ENCODE peak calls at places on chromosomes 5 and 9, in nine cellular contexts. One of them, this sample, is unnamed.

GRCh38 chr5:179287631-179288030 is 57.6 kb downstream of the ADAMTS2 start:
- DNase-seq in stimulated activated CD4-positive, alpha-beta T cell treated with anti-CD3 and anti-CD28 coated beads, Interleukin-12 subunit alpha, Interleukin-12 subunit beta, amount 100 ng/mL, for 48 hours: no peak
- DNase-seq in HTR-8/SVneo: no peak
- DNase-seq in SHP77: no peak
- DNase-seq in GM23338: no peak
- DNase-seq in HCEC 1CT: no peak
- DNase-seq in left lobe of liver: no peak
- DNase-seq in T follicular helper cell: no peak
- DNase-seq in H9: no peak
- DNase-seq in this sample: no peak

GRCh38 chr5:6829150-6829784 is 116.0 kb downstream of the TENT4A start:
- DNase-seq in stimulated activated CD4-positive, alpha-beta T cell treated with anti-CD3 and anti-CD28 coated beads, Interleukin-12 subunit alpha, Interleukin-12 subunit beta, amount 100 ng/mL, for 48 hours: peak
- DNase-seq in HTR-8/SVneo: no peak
- DNase-seq in SHP77: no peak
- DNase-seq in GM23338: no peak
- DNase-seq in HCEC 1CT: no peak
- DNase-seq in left lobe of liver: no peak
- DNase-seq in T follicular helper cell: no peak
- DNase-seq in H9: no peak
- DNase-seq in this sample: no peak

GRCh38 chr5:123036391-123037103 is at the start of gene PPIC:
- DNase-seq in stimulated activated CD4-positive, alpha-beta T cell treated with anti-CD3 and anti-CD28 coated beads, Interleukin-12 subunit alpha, Interleukin-12 subunit beta, amount 100 ng/mL, for 48 hours: no peak
- DNase-seq in HTR-8/SVneo: peak
- DNase-seq in SHP77: peak
- DNase-seq in GM23338: peak
- DNase-seq in HCEC 1CT: peak
- DNase-seq in left lobe of liver: peak
- DNase-seq in T follicular helper cell: no peak
- DNase-seq in H9: peak
- DNase-seq in this sample: no peak

GRCh38 chr5:138212828-138213160 is 329 bp downstream of the CDC23 start:
- DNase-seq in stimulated activated CD4-positive, alpha-beta T cell treated with anti-CD3 and anti-CD28 coated beads, Interleukin-12 subunit alpha, Interleukin-12 subunit beta, amount 100 ng/mL, for 48 hours: peak
- DNase-seq in HTR-8/SVneo: peak
- DNase-seq in SHP77: no peak
- DNase-seq in GM23338: peak
- DNase-seq in HCEC 1CT: no peak
- DNase-seq in left lobe of liver: no peak
- DNase-seq in T follicular helper cell: no peak
- DNase-seq in H9: no peak
- DNase-seq in this sample: no peak

GRCh38 chr5:173094012-173094661 is 38.0 kb downstream of the CREBRF start:
- DNase-seq in stimulated activated CD4-positive, alpha-beta T cell treated with anti-CD3 and anti-CD28 coated beads, Interleukin-12 subunit alpha, Interleukin-12 subunit beta, amount 100 ng/mL, for 48 hours: no peak
- DNase-seq in HTR-8/SVneo: no peak
- DNase-seq in SHP77: no peak
- DNase-seq in GM23338: no peak
- DNase-seq in HCEC 1CT: peak
- DNase-seq in left lobe of liver: no peak
- DNase-seq in T follicular helper cell: no peak
- DNase-seq in H9: no peak
- DNase-seq in this sample: no peak

GRCh38 chr5:77839691-77840090 is 63.6 kb upstream of the TBCA start:
- DNase-seq in stimulated activated CD4-positive, alpha-beta T cell treated with anti-CD3 and anti-CD28 coated beads, Interleukin-12 subunit alpha, Interleukin-12 subunit beta, amount 100 ng/mL, for 48 hours: no peak
- DNase-seq in HTR-8/SVneo: no peak
- DNase-seq in SHP77: no peak
- DNase-seq in GM23338: no peak
- DNase-seq in HCEC 1CT: no peak
- DNase-seq in left lobe of liver: no peak
- DNase-seq in T follicular helper cell: no peak
- DNase-seq in H9: no peak
- DNase-seq in this sample: no peak

GRCh38 chr5:109580225-109580624 is 109.5 kb upstream of the MAN2A1 start:
- DNase-seq in stimulated activated CD4-positive, alpha-beta T cell treated with anti-CD3 and anti-CD28 coated beads, Interleukin-12 subunit alpha, Interleukin-12 subunit beta, amount 100 ng/mL, for 48 hours: no peak
- DNase-seq in HTR-8/SVneo: no peak
- DNase-seq in SHP77: no peak
- DNase-seq in GM23338: no peak
- DNase-seq in HCEC 1CT: peak
- DNase-seq in left lobe of liver: no peak
- DNase-seq in T follicular helper cell: no peak
- DNase-seq in H9: no peak
- DNase-seq in this sample: no peak

GRCh38 chr5:64180661-64181343 is 15.2 kb downstream of the RNF180 start:
- DNase-seq in stimulated activated CD4-positive, alpha-beta T cell treated with anti-CD3 and anti-CD28 coated beads, Interleukin-12 subunit alpha, Interleukin-12 subunit beta, amount 100 ng/mL, for 48 hours: no peak
- DNase-seq in HTR-8/SVneo: no peak
- DNase-seq in SHP77: no peak
- DNase-seq in GM23338: no peak
- DNase-seq in HCEC 1CT: no peak
- DNase-seq in left lobe of liver: no peak
- DNase-seq in T follicular helper cell: no peak
- DNase-seq in H9: no peak
- DNase-seq in this sample: no peak

GRCh38 chr5:96823900-96824351 is 16.2 kb upstream of the ERAP1 start:
- DNase-seq in stimulated activated CD4-positive, alpha-beta T cell treated with anti-CD3 and anti-CD28 coated beads, Interleukin-12 subunit alpha, Interleukin-12 subunit beta, amount 100 ng/mL, for 48 hours: no peak
- DNase-seq in HTR-8/SVneo: peak
- DNase-seq in SHP77: no peak
- DNase-seq in GM23338: no peak
- DNase-seq in HCEC 1CT: peak
- DNase-seq in left lobe of liver: no peak
- DNase-seq in T follicular helper cell: no peak
- DNase-seq in H9: no peak
- DNase-seq in this sample: no peak

GRCh38 chr5:9715891-9716335 is 85.8 kb upstream of the TAS2R1 start:
- DNase-seq in stimulated activated CD4-positive, alpha-beta T cell treated with anti-CD3 and anti-CD28 coated beads, Interleukin-12 subunit alpha, Interleukin-12 subunit beta, amount 100 ng/mL, for 48 hours: no peak
- DNase-seq in HTR-8/SVneo: peak
- DNase-seq in SHP77: no peak
- DNase-seq in GM23338: peak
- DNase-seq in HCEC 1CT: peak
- DNase-seq in left lobe of liver: no peak
- DNase-seq in T follicular helper cell: no peak
- DNase-seq in H9: no peak
- DNase-seq in this sample: no peak

GRCh38 chr9:95147452-95147851 is 170.1 kb downstream of the FANCC start:
- DNase-seq in stimulated activated CD4-positive, alpha-beta T cell treated with anti-CD3 and anti-CD28 coated beads, Interleukin-12 subunit alpha, Interleukin-12 subunit beta, amount 100 ng/mL, for 48 hours: no peak
- DNase-seq in HTR-8/SVneo: no peak
- DNase-seq in SHP77: no peak
- DNase-seq in GM23338: no peak
- DNase-seq in HCEC 1CT: peak
- DNase-seq in left lobe of liver: no peak
- DNase-seq in T follicular helper cell: no peak
- DNase-seq in H9: no peak
- DNase-seq in this sample: no peak

GRCh38 chr5:180172447-180173197 is 36.4 kb downstream of the RASGEF1C start:
- DNase-seq in stimulated activated CD4-positive, alpha-beta T cell treated with anti-CD3 and anti-CD28 coated beads, Interleukin-12 subunit alpha, Interleukin-12 subunit beta, amount 100 ng/mL, for 48 hours: no peak
- DNase-seq in HTR-8/SVneo: no peak
- DNase-seq in SHP77: peak
- DNase-seq in GM23338: no peak
- DNase-seq in HCEC 1CT: no peak
- DNase-seq in left lobe of liver: no peak
- DNase-seq in T follicular helper cell: no peak
- DNase-seq in H9: no peak
- DNase-seq in this sample: no peak

GRCh38 chr9:88197781-88198345 is 59.6 kb upstream of the SPATA31C2 start:
- DNase-seq in stimulated activated CD4-positive, alpha-beta T cell treated with anti-CD3 and anti-CD28 coated beads, Interleukin-12 subunit alpha, Interleukin-12 subunit beta, amount 100 ng/mL, for 48 hours: no peak
- DNase-seq in HTR-8/SVneo: peak
- DNase-seq in SHP77: no peak
- DNase-seq in GM23338: no peak
- DNase-seq in HCEC 1CT: peak
- DNase-seq in left lobe of liver: no peak
- DNase-seq in T follicular helper cell: no peak
- DNase-seq in H9: no peak
- DNase-seq in this sample: no peak

GRCh38 chr9:109907400-109907799 is 127.4 kb downstream of the PALM2AKAP2 start:
- DNase-seq in stimulated activated CD4-positive, alpha-beta T cell treated with anti-CD3 and anti-CD28 coated beads, Interleukin-12 subunit alpha, Interleukin-12 subunit beta, amount 100 ng/mL, for 48 hours: no peak
- DNase-seq in HTR-8/SVneo: no peak
- DNase-seq in SHP77: no peak
- DNase-seq in GM23338: no peak
- DNase-seq in HCEC 1CT: no peak
- DNase-seq in left lobe of liver: peak
- DNase-seq in T follicular helper cell: no peak
- DNase-seq in H9: no peak
- DNase-seq in this sample: no peak

GRCh38 chr5:76818844-76819831 is at the start of gene F2RL1:
- DNase-seq in stimulated activated CD4-positive, alpha-beta T cell treated with anti-CD3 and anti-CD28 coated beads, Interleukin-12 subunit alpha, Interleukin-12 subunit beta, amount 100 ng/mL, for 48 hours: no peak
- DNase-seq in HTR-8/SVneo: peak
- DNase-seq in SHP77: no peak
- DNase-seq in GM23338: peak
- DNase-seq in HCEC 1CT: peak
- DNase-seq in left lobe of liver: peak
- DNase-seq in T follicular helper cell: peak
- DNase-seq in H9: peak
- DNase-seq in this sample: peak

GRCh38 chr5:173564106-173564505 is 52.3 kb downstream of the BOD1 start:
- DNase-seq in stimulated activated CD4-positive, alpha-beta T cell treated with anti-CD3 and anti-CD28 coated beads, Interleukin-12 subunit alpha, Interleukin-12 subunit beta, amount 100 ng/mL, for 48 hours: no peak
- DNase-seq in HTR-8/SVneo: no peak
- DNase-seq in SHP77: no peak
- DNase-seq in GM23338: no peak
- DNase-seq in HCEC 1CT: no peak
- DNase-seq in left lobe of liver: no peak
- DNase-seq in T follicular helper cell: no peak
- DNase-seq in H9: no peak
- DNase-seq in this sample: no peak

GRCh38 chr5:168885324-168886120 is 306.4 kb upstream of the PANK3 start:
- DNase-seq in stimulated activated CD4-positive, alpha-beta T cell treated with anti-CD3 and anti-CD28 coated beads, Interleukin-12 subunit alpha, Interleukin-12 subunit beta, amount 100 ng/mL, for 48 hours: no peak
- DNase-seq in HTR-8/SVneo: no peak
- DNase-seq in SHP77: no peak
- DNase-seq in GM23338: no peak
- DNase-seq in HCEC 1CT: no peak
- DNase-seq in left lobe of liver: no peak
- DNase-seq in T follicular helper cell: no peak
- DNase-seq in H9: no peak
- DNase-seq in this sample: no peak